ENCODE peak calls at places on chromosomes 13 and 19, in nine cellular contexts. One of them, this sample, is unnamed.

GRCh38 chr13:112965573-112966115 is 3.4 kb upstream of the MCF2L start:
- DNase-seq in fibroblast of lung: no peak
- DNase-seq in LHCN-M2: no peak
- DNase-seq in GM03348: no peak
- DNase-seq in neuronal stem cell: no peak
- DNase-seq in uterus: no peak
- DNase-seq in smooth muscle cell of the brain vasculature: no peak
- DNase-seq in prostate gland: no peak
- DNase-seq in small intestine: no peak
- DNase-seq in this sample: no peak

GRCh38 chr19:21699197-21699596 is 68.2 kb downstream of the ZNF100 start:
- DNase-seq in fibroblast of lung: no peak
- DNase-seq in LHCN-M2: no peak
- DNase-seq in GM03348: no peak
- DNase-seq in neuronal stem cell: no peak
- DNase-seq in uterus: no peak
- DNase-seq in smooth muscle cell of the brain vasculature: no peak
- DNase-seq in prostate gland: no peak
- DNase-seq in small intestine: no peak
- DNase-seq in this sample: no peak

GRCh38 chr13:48580185-48580803 is 47.4 kb upstream of the RCBTB2 start:
- DNase-seq in fibroblast of lung: peak
- DNase-seq in LHCN-M2: peak
- DNase-seq in GM03348: peak
- DNase-seq in neuronal stem cell: peak
- DNase-seq in uterus: peak
- DNase-seq in smooth muscle cell of the brain vasculature: no peak
- DNase-seq in prostate gland: peak
- DNase-seq in small intestine: peak
- DNase-seq in this sample: no peak

GRCh38 chr19:39047076-39047475 is 14.7 kb upstream of the FBXO27 start:
- DNase-seq in fibroblast of lung: no peak
- DNase-seq in LHCN-M2: no peak
- DNase-seq in GM03348: no peak
- DNase-seq in neuronal stem cell: no peak
- DNase-seq in uterus: no peak
- DNase-seq in smooth muscle cell of the brain vasculature: no peak
- DNase-seq in prostate gland: no peak
- DNase-seq in small intestine: peak
- DNase-seq in this sample: no peak

GRCh38 chr13:104301216-104301975 is 1235.2 kb upstream of the SLC10A2 start:
- DNase-seq in fibroblast of lung: peak
- DNase-seq in LHCN-M2: no peak
- DNase-seq in GM03348: no peak
- DNase-seq in neuronal stem cell: no peak
- DNase-seq in uterus: no peak
- DNase-seq in smooth muscle cell of the brain vasculature: no peak
- DNase-seq in prostate gland: no peak
- DNase-seq in small intestine: no peak
- DNase-seq in this sample: no peak

GRCh38 chr13:106028916-106029315 is 506.5 kb downstream of the EFNB2 start:
- DNase-seq in fibroblast of lung: no peak
- DNase-seq in LHCN-M2: no peak
- DNase-seq in GM03348: no peak
- DNase-seq in neuronal stem cell: no peak
- DNase-seq in uterus: no peak
- DNase-seq in smooth muscle cell of the brain vasculature: no peak
- DNase-seq in prostate gland: no peak
- DNase-seq in small intestine: no peak
- DNase-seq in this sample: no peak

GRCh38 chr13:113669231-113669870 is 2.3 kb downstream of the GRK1 start:
- DNase-seq in fibroblast of lung: no peak
- DNase-seq in LHCN-M2: no peak
- DNase-seq in GM03348: no peak
- DNase-seq in neuronal stem cell: no peak
- DNase-seq in uterus: peak
- DNase-seq in smooth muscle cell of the brain vasculature: no peak
- DNase-seq in prostate gland: no peak
- DNase-seq in small intestine: no peak
- DNase-seq in this sample: peak

GRCh38 chr19:39166571-39167391 is 30.0 kb upstream of the NCCRP1 start:
- DNase-seq in fibroblast of lung: peak
- DNase-seq in LHCN-M2: no peak
- DNase-seq in GM03348: no peak
- DNase-seq in neuronal stem cell: no peak
- DNase-seq in uterus: peak
- DNase-seq in smooth muscle cell of the brain vasculature: no peak
- DNase-seq in prostate gland: peak
- DNase-seq in small intestine: peak
- DNase-seq in this sample: no peak

GRCh38 chr13:44758595-44759221 is 182.6 kb upstream of the TSC22D1 start:
- DNase-seq in fibroblast of lung: peak
- DNase-seq in LHCN-M2: peak
- DNase-seq in GM03348: peak
- DNase-seq in neuronal stem cell: no peak
- DNase-seq in uterus: no peak
- DNase-seq in smooth muscle cell of the brain vasculature: peak
- DNase-seq in prostate gland: peak
- DNase-seq in small intestine: peak
- DNase-seq in this sample: no peak

GRCh38 chr13:95411641-95412040 is 110.4 kb upstream of the ABCC4 start:
- DNase-seq in fibroblast of lung: peak
- DNase-seq in LHCN-M2: peak
- DNase-seq in GM03348: no peak
- DNase-seq in neuronal stem cell: no peak
- DNase-seq in uterus: no peak
- DNase-seq in smooth muscle cell of the brain vasculature: no peak
- DNase-seq in prostate gland: no peak
- DNase-seq in small intestine: no peak
- DNase-seq in this sample: no peak

GRCh38 chr19:6101291-6101690 is 9.0 kb downstream of the RFX2 start:
- DNase-seq in fibroblast of lung: peak
- DNase-seq in LHCN-M2: no peak
- DNase-seq in GM03348: no peak
- DNase-seq in neuronal stem cell: no peak
- DNase-seq in uterus: no peak
- DNase-seq in smooth muscle cell of the brain vasculature: no peak
- DNase-seq in prostate gland: no peak
- DNase-seq in small intestine: no peak
- DNase-seq in this sample: no peak

GRCh38 chr13:45966715-45967114 is 85.8 kb downstream of the ZC3H13 start:
- DNase-seq in fibroblast of lung: no peak
- DNase-seq in LHCN-M2: no peak
- DNase-seq in GM03348: no peak
- DNase-seq in neuronal stem cell: no peak
- DNase-seq in uterus: no peak
- DNase-seq in smooth muscle cell of the brain vasculature: no peak
- DNase-seq in prostate gland: no peak
- DNase-seq in small intestine: no peak
- DNase-seq in this sample: no peak

GRCh38 chr13:41917641-41918040 is 43.3 kb downstream of the VWA8 start:
- DNase-seq in fibroblast of lung: peak
- DNase-seq in LHCN-M2: no peak
- DNase-seq in GM03348: peak
- DNase-seq in neuronal stem cell: no peak
- DNase-seq in uterus: no peak
- DNase-seq in smooth muscle cell of the brain vasculature: no peak
- DNase-seq in prostate gland: no peak
- DNase-seq in small intestine: no peak
- DNase-seq in this sample: no peak

GRCh38 chr13:112114391-112114790 is 47.4 kb downstream of the SOX1 start:
- DNase-seq in fibroblast of lung: no peak
- DNase-seq in LHCN-M2: no peak
- DNase-seq in GM03348: no peak
- DNase-seq in neuronal stem cell: no peak
- DNase-seq in uterus: no peak
- DNase-seq in smooth muscle cell of the brain vasculature: no peak
- DNase-seq in prostate gland: no peak
- DNase-seq in small intestine: no peak
- DNase-seq in this sample: no peak

GRCh38 chr19:32676186-32676894 is 692 bp downstream of the RGS9BP start:
- DNase-seq in fibroblast of lung: no peak
- DNase-seq in LHCN-M2: no peak
- DNase-seq in GM03348: no peak
- DNase-seq in neuronal stem cell: peak
- DNase-seq in uterus: no peak
- DNase-seq in smooth muscle cell of the brain vasculature: no peak
- DNase-seq in prostate gland: no peak
- DNase-seq in small intestine: peak
- DNase-seq in this sample: no peak

GRCh38 chr13:113152894-113153809 is 5.3 kb upstream of the PROZ start:
- DNase-seq in fibroblast of lung: no peak
- DNase-seq in LHCN-M2: no peak
- DNase-seq in GM03348: peak
- DNase-seq in neuronal stem cell: peak
- DNase-seq in uterus: peak
- DNase-seq in smooth muscle cell of the brain vasculature: no peak
- DNase-seq in prostate gland: peak
- DNase-seq in small intestine: peak
- DNase-seq in this sample: peak

GRCh38 chr19:54100560-54100959 is at the start of gene OSCAR:
- DNase-seq in fibroblast of lung: peak
- DNase-seq in LHCN-M2: no peak
- DNase-seq in GM03348: no peak
- DNase-seq in neuronal stem cell: no peak
- DNase-seq in uterus: no peak
- DNase-seq in smooth muscle cell of the brain vasculature: no peak
- DNase-seq in prostate gland: no peak
- DNase-seq in small intestine: no peak
- DNase-seq in this sample: no peak

GRCh38 chr19:40224342-40225148 is 1.9 kb downstream of the CCNP start:
- DNase-seq in fibroblast of lung: no peak
- DNase-seq in LHCN-M2: no peak
- DNase-seq in GM03348: no peak
- DNase-seq in neuronal stem cell: no peak
- DNase-seq in uterus: no peak
- DNase-seq in smooth muscle cell of the brain vasculature: no peak
- DNase-seq in prostate gland: no peak
- DNase-seq in small intestine: peak
- DNase-seq in this sample: no peak

GRCh38 chr19:48351341-48351752 is 12.4 kb downstream of the TMEM143 start:
- DNase-seq in fibroblast of lung: peak
- DNase-seq in LHCN-M2: peak
- DNase-seq in GM03348: peak
- DNase-seq in neuronal stem cell: peak
- DNase-seq in uterus: peak
- DNase-seq in smooth muscle cell of the brain vasculature: no peak
- DNase-seq in prostate gland: peak
- DNase-seq in small intestine: peak
- DNase-seq in this sample: no peak

GRCh38 chr19:1252818-1253513 is 4.6 kb downstream of the MIDN start:
- DNase-seq in fibroblast of lung: peak
- DNase-seq in LHCN-M2: peak
- DNase-seq in GM03348: peak
- DNase-seq in neuronal stem cell: no peak
- DNase-seq in uterus: peak
- DNase-seq in smooth muscle cell of the brain vasculature: peak
- DNase-seq in prostate gland: peak
- DNase-seq in small intestine: peak
- DNase-seq in this sample: peak

This sample was measured in coronary artery.